ENCODE peak calls at places on chromosomes 16 and 17, in seven cellular contexts. O is NCI-H1930; A is stimulated activated CD4-positive, alpha-beta T cell treated with anti-CD3 and anti-CD28 coated beads, Interleukin-1b, Interleukin-23, amount 100 ng/mL, for 1 hour; R is D341Med; S is choroid plexus epithelial cell; U is omental fat pad; J is prostate gland. T is an unnamed sample.

GRCh38 chr17:35432176-35433074 is at the start of gene SLFN12:
- DNase-seq in J (no peak), R (no peak), U (no peak), O (no peak), A (no peak), S (peak), T (peak)

GRCh38 chr17:75367312-75367711 is 38.2 kb downstream of the GRB2 start:
- DNase-seq in A (no peak), U (no peak), O (no peak), S (peak), R (no peak), J (no peak), T (no peak)

GRCh38 chr17:17724307-17724921 is 43.2 kb downstream of the RAI1 start:
- DNase-seq in A (no peak), J (no peak), O (no peak), R (peak), S (peak), U (no peak), T (no peak)

GRCh38 chr17:45020354-45021138 is 30.9 kb downstream of the DCAKD start:
- DNase-seq in A (no peak), R (no peak), S (peak), U (no peak), J (peak), O (no peak), T (no peak)

GRCh38 chr16:17784073-17784472 is 313.3 kb upstream of the XYLT1 start:
- DNase-seq in U (no peak), O (no peak), A (no peak), R (no peak), J (no peak), S (peak), T (no peak)

GRCh38 chr16:17063156-17063555 is 407.6 kb downstream of the XYLT1 start:
- DNase-seq in U (no peak), S (no peak), J (no peak), R (no peak), A (no peak), O (no peak), T (no peak)

GRCh38 chr17:7886227-7887037 is 2.2 kb upstream of the CHD3 start:
- DNase-seq in O (no peak), J (peak), U (no peak), A (peak), R (no peak), S (peak), T (no peak)

GRCh38 chr16:24673155-24673554 is 56.3 kb upstream of the TNRC6A start:
- DNase-seq in R (no peak), O (no peak), A (no peak), U (no peak), S (no peak), J (no peak), T (no peak)

GRCh38 chr17:49399995-49400394 is 14.7 kb downstream of the PHB1 start:
- DNase-seq in A (no peak), S (no peak), U (no peak), O (no peak), R (peak), J (no peak), T (no peak)

GRCh38 chr16:351804-352520 is 561 bp downstream of the AXIN1 start:
- DNase-seq in U (no peak), S (no peak), R (no peak), J (no peak), O (no peak), A (no peak), T (no peak)

GRCh38 chr17:80872999-80873951 is 118.4 kb upstream of the CHMP6 start:
- DNase-seq in U (no peak), J (no peak), O (no peak), S (no peak), A (no peak), R (no peak), T (peak)

GRCh38 chr16:70691223-70692129 is 5.6 kb upstream of the MTSS2 start:
- DNase-seq in S (peak), J (no peak), U (peak), A (no peak), R (no peak), O (no peak), T (no peak)

GRCh38 chr16:89455178-89455577 is 35.2 kb downstream of the ANKRD11 start:
- DNase-seq in U (no peak), R (no peak), A (no peak), O (no peak), S (no peak), J (no peak), T (no peak)

GRCh38 chr17:61997649-61998048 is 67.4 kb downstream of the MED13 start:
- DNase-seq in S (peak), J (peak), R (no peak), O (no peak), A (no peak), U (no peak), T (no peak)

GRCh38 chr16:28830531-28830930 is 7.7 kb downstream of the ATXN2L start:
- DNase-seq in J (no peak), A (no peak), U (no peak), O (no peak), R (no peak), S (no peak), T (no peak)

GRCh38 chr17:19248923-19249574 is 11.9 kb downstream of the EPN2 start:
- DNase-seq in A (no peak), U (no peak), S (peak), R (peak), J (peak), O (no peak), T (no peak)

GRCh38 chr17:74133726-74134125 is 69.8 kb upstream of the RPL38 start:
- DNase-seq in U (no peak), R (no peak), J (no peak), O (no peak), A (no peak), S (no peak), T (no peak)

GRCh38 chr16:13866073-13866472 is 53.9 kb upstream of the ERCC4 start:
- DNase-seq in O (peak), J (peak), S (peak), U (peak), R (peak), A (peak), T (peak)

GRCh38 chr17:30278032-30278431 is 13.7 kb downstream of the BLMH start:
- DNase-seq in U (no peak), R (peak), S (peak), A (no peak), J (no peak), O (no peak), T (no peak)

GRCh38 chr16:4111748-4112696 is 4.2 kb downstream of the ADCY9 start:
- DNase-seq in A (no peak), S (peak), O (no peak), J (no peak), U (no peak), R (no peak), T (no peak)

GRCh38 chr17:31877911-31878702 is 19.1 kb upstream of the COPRS start:
- DNase-seq in O (no peak), J (peak), R (no peak), A (no peak), S (peak), U (no peak), T (no peak)

GRCh38 chr17:858941-859452 is 76.8 kb downstream of the MRM3 start:
- DNase-seq in S (no peak), O (no peak), R (no peak), A (no peak), U (no peak), J (peak), T (no peak)

GRCh38 chr17:3732171-3732570 is 8.5 kb downstream of the HASPIN start:
- DNase-seq in O (no peak), A (no peak), J (no peak), U (no peak), R (no peak), S (peak), T (no peak)

GRCh38 chr16:86016201-86016965 is 117.4 kb downstream of the IRF8 start:
- DNase-seq in O (no peak), A (no peak), R (peak), U (no peak), S (peak), J (peak), T (no peak)

GRCh38 chr17:44760474-44761308 is 1.9 kb downstream of the ADAM11 start:
- DNase-seq in S (no peak), O (no peak), R (no peak), A (no peak), J (no peak), U (no peak), T (no peak)

GRCh38 chr16:55370762-55371482 is 46.9 kb downstream of the IRX6 start:
- DNase-seq in O (peak), R (peak), S (peak), J (peak), U (no peak), A (no peak), T (peak)

GRCh38 chr16:11585460-11586374 is 1.0 kb downstream of the LITAF start:
- DNase-seq in U (no peak), J (no peak), O (no peak), S (peak), R (no peak), A (peak), T (no peak)

T was measured in iPS DF 19.7.